ENCODE peak calls at places on chromosomes 3 and 15, in ten cellular contexts. W is NCI-H774; R is HTR-8/SVneo; Y is CD4-positive, CD25-positive, alpha-beta regulatory T cell; O is activated CD8-positive, alpha-beta memory T cell treated with anti-CD3 and anti-CD28 coated beads for 48 hours; I is effector CD4-positive, alpha-beta T cell; K is HS-5; B is NCI-H187; S is ELR; C is AG04450. L is an unnamed sample.

GRCh38 chr3:37554364-37554763 is 307.3 kb upstream of the CTDSPL start:
- DNase-seq in W (no peak), R (no peak), Y (no peak), O (no peak), I (no peak), K (no peak), B (no peak), S (no peak), C (no peak), L (no peak)

GRCh38 chr15:64068133-64068532 is 21.8 kb upstream of the DAPK2 start:
- DNase-seq in W (no peak), R (no peak), Y (no peak), O (no peak), I (no peak), K (no peak), B (no peak), S (no peak), C (no peak), L (no peak)

GRCh38 chr3:141414141-141414689 is 45.9 kb downstream of the ZBTB38 start:
- DNase-seq in W (no peak), R (no peak), Y (no peak), O (no peak), I (no peak), K (no peak), B (no peak), S (no peak), C (no peak), L (no peak)

GRCh38 chr15:63276342-63277043 is 912 bp upstream of the APH1B start:
- DNase-seq in W (no peak), R (no peak), Y (no peak), O (no peak), I (no peak), K (no peak), B (no peak), S (no peak), C (no peak), L (peak; percentile 12)

GRCh38 chr3:184532940-184533732 is 28.4 kb upstream of the EPHB3 start:
- DNase-seq in W (no peak), R (no peak), Y (no peak), O (no peak), I (no peak), K (no peak), B (no peak), S (no peak), C (no peak), L (no peak)

GRCh38 chr3:137110392-137110996 is 152.7 kb downstream of the IL20RB start:
- DNase-seq in W (no peak), R (peak; percentile 32), Y (no peak), O (no peak), I (no peak), K (no peak), B (no peak), S (peak; percentile 57), C (no peak), L (peak; percentile 45)

GRCh38 chr3:188274249-188274915 is 120.4 kb downstream of the LPP start:
- DNase-seq in W (no peak), R (no peak), Y (no peak), O (no peak), I (no peak), K (no peak), B (no peak), S (peak; percentile 45), C (no peak), L (no peak)

GRCh38 chr3:106214641-106215040 is 345.8 kb upstream of the CBLB start:
- DNase-seq in W (no peak), R (no peak), Y (no peak), O (no peak), I (no peak), K (no peak), B (no peak), S (no peak), C (no peak), L (no peak)

GRCh38 chr3:115512565-115513410 is 110.5 kb upstream of the GAP43 start:
- DNase-seq in W (peak; percentile 21), R (no peak), Y (no peak), O (no peak), I (no peak), K (no peak), B (peak; percentile 66), S (peak; percentile 43), C (no peak), L (no peak)

GRCh38 chr15:44243829-44244228 is 44.7 kb upstream of the GOLM2 start:
- DNase-seq in W (no peak), R (no peak), Y (no peak), O (no peak), I (no peak), K (no peak), B (no peak), S (peak; percentile 9), C (no peak), L (no peak)

GRCh38 chr3:185420762-185421161 is 57.8 kb downstream of the MAP3K13 start:
- DNase-seq in W (peak; percentile 36), R (no peak), Y (no peak), O (no peak), I (no peak), K (no peak), B (no peak), S (no peak), C (no peak), L (peak; percentile 11)

L was measured in RWPE1.